ENCODE peak calls at places on chromosomes 11 and 22, in five cellular contexts. Y, A, U, F and P are unnamed samples.
A peak's percentile ranks its signal among the peaks of the same experiment; 100 is the strongest.

GRCh38 chr11:76654310-76654851 is 16.2 kb downstream of the LRRC32 start:
- DNase-seq in A (peak; percentile 97), Y (peak; percentile 84), U (no peak), F (no peak), P (peak; percentile 29)

GRCh38 chr22:23888615-23889401 is 5.4 kb upstream of the MIF start:
- DNase-seq in A (peak; percentile 39), U (no peak), F (no peak), Y (no peak), P (no peak)

GRCh38 chr11:30917859-30918478 is 331.8 kb upstream of the MPPED2 start:
- DNase-seq in Y (no peak), A (peak; percentile 42), F (peak; percentile 27), U (peak; percentile 12), P (peak; percentile 18)

GRCh38 chr22:27879923-27880322 is 39.1 kb downstream of the PITPNB start:
- DNase-seq in F (peak; percentile 13), U (no peak), Y (no peak), A (peak; percentile 54), P (no peak)

GRCh38 chr11:61545341-61545740 is 35.5 kb downstream of the SYT7 start:
- DNase-seq in F (peak; percentile 22), A (no peak), Y (no peak), U (no peak), P (no peak)

GRCh38 chr22:25137577-25138525 is 61.8 kb upstream of the CRYBB3 start:
- DNase-seq in U (peak; percentile 66), F (peak; percentile 4), A (no peak), Y (no peak), P (peak; percentile 56)

GRCh38 chr11:76139317-76139716 is 67.0 kb downstream of the WNT11 start:
- DNase-seq in U (no peak), Y (no peak), F (no peak), A (no peak), P (no peak)

GRCh38 chr11:123460006-123460700 is 30.1 kb downstream of the GRAMD1B start:
- DNase-seq in A (no peak), F (no peak), Y (no peak), U (no peak), P (no peak)

GRCh38 chr22:21568207-21569075 is 927 bp downstream of the UBE2L3 start:
- DNase-seq in F (no peak), U (peak; percentile 13), A (peak; percentile 24), Y (no peak), P (peak; percentile 17)

GRCh38 chr11:120236169-120237107 is 3.5 kb upstream of the POU2F3 start:
- DNase-seq in Y (no peak), U (no peak), A (peak; percentile 34), F (peak; percentile 37), P (no peak)

GRCh38 chr11:82239498-82239897 is 494.2 kb downstream of the FAM181B start:
- DNase-seq in Y (no peak), A (no peak), F (no peak), U (no peak), P (no peak)

GRCh38 chr11:78131956-78132355 is 7.5 kb downstream of the ALG8 start:
- DNase-seq in A (peak; percentile 75), F (no peak), U (no peak), Y (no peak), P (no peak)

GRCh38 chr11:65014146-65014960 is at the start of gene ARL2:
- DNase-seq in F (no peak), A (no peak), Y (no peak), U (peak; percentile 12), P (peak; percentile 34)

GRCh38 chr22:38298312-38299000 is 18.8 kb downstream of the CSNK1E start:
- DNase-seq in A (peak; percentile 88), F (peak; percentile 58), U (no peak), Y (no peak), P (no peak)

GRCh38 chr11:119029340-119030028 is 1.2 kb downstream of the SLC37A4 start:
- DNase-seq in A (no peak), F (no peak), U (peak; percentile 48), Y (no peak), P (peak; percentile 85)

GRCh38 chr22:40176921-40177737 is 596 bp upstream of the TNRC6B start:
- DNase-seq in A (peak; percentile 71), Y (peak; percentile 74), F (no peak), U (peak; percentile 69), P (peak; percentile 66)

GRCh38 chr11:123264431-123264780 is 69.4 kb upstream of the CLMP start:
- DNase-seq in Y (no peak), A (no peak), F (no peak), U (no peak), P (no peak)

GRCh38 chr11:90218606-90219005 is 4.2 kb downstream of the CHORDC1 start:
- DNase-seq in Y (no peak), F (no peak), U (no peak), A (no peak), P (no peak)

GRCh38 chr11:92511522-92512203 is 287.0 kb downstream of the FAT3 start:
- DNase-seq in U (no peak), F (no peak), A (no peak), Y (no peak), P (no peak)

GRCh38 chr11:75249704-75250103 is 9.1 kb downstream of the TPBGL start:
- DNase-seq in A (no peak), F (no peak), Y (no peak), U (no peak), P (no peak)

GRCh38 chr11:108025387-108026080 is 16.8 kb downstream of the CUL5 start:
- DNase-seq in U (no peak), F (no peak), Y (no peak), A (peak; percentile 52), P (no peak)

GRCh38 chr22:43226368-43226979 is 39.5 kb upstream of the TTLL12 start:
- DNase-seq in U (no peak), F (no peak), Y (no peak), A (peak; percentile 22), P (no peak)

GRCh38 chr11:15258433-15259350 is 144.0 kb downstream of the INSC start:
- DNase-seq in U (no peak), A (peak; percentile 34), Y (no peak), F (peak; percentile 51), P (peak; percentile 39)

GRCh38 chr22:19964701-19965386 is 23.2 kb upstream of the TXNRD2 start:
- DNase-seq in U (no peak), Y (no peak), A (no peak), F (no peak), P (no peak)

GRCh38 chr11:33694346-33695050 is 6.1 kb downstream of the C11orf91 start:
- DNase-seq in Y (no peak), U (no peak), F (no peak), A (no peak), P (no peak)

GRCh38 chr11:2883717-2884423 is 1.7 kb downstream of the CDKN1C start:
- DNase-seq in F (no peak), A (no peak), Y (no peak), U (no peak), P (no peak)

GRCh38 chr11:2885676-2886081 is at the start of gene CDKN1C:
- DNase-seq in Y (peak; percentile 94), A (peak; percentile 69), F (peak; percentile 59), U (peak; percentile 89), P (peak; percentile 84)

GRCh38 chr11:2884424-2884815 is 1.2 kb downstream of the CDKN1C start:
- DNase-seq in Y (peak; percentile 65), F (no peak), U (no peak), A (no peak), P (peak; percentile 56)

GRCh38 chr11:2886191-2886894 is 768 bp upstream of the CDKN1C start:
- DNase-seq in Y (peak; percentile 62), U (no peak), A (no peak), F (no peak), P (peak; percentile 39)

GRCh38 chr11:2885017-2885675 is 429 bp downstream of the CDKN1C start:
- DNase-seq in U (peak; percentile 58), F (no peak), A (peak; percentile 36), Y (peak; percentile 58), P (peak; percentile 58)
- H3K27ac ChIP-seq in U (peak overlapping the region; percentile 88), F (peak overlapping the region; percentile 61), A (peak overlapping the region; percentile 44), Y (peak overlapping the region; percentile 95), P (peak overlapping the region; percentile 61)

GRCh38 chr11:66154109-66154508 is 84.0 kb downstream of the PACS1 start:
- DNase-seq in U (no peak), F (no peak), A (no peak), Y (no peak), P (no peak)

GRCh38 chr11:66151273-66151672 is 81.2 kb downstream of the PACS1 start:
- DNase-seq in Y (no peak), F (no peak), U (no peak), A (no peak), P (no peak)

GRCh38 chr11:66150140-66150539 is 80.1 kb downstream of the PACS1 start:
- DNase-seq in A (peak; percentile 8), Y (no peak), F (no peak), U (no peak), P (no peak)

GRCh38 chr11:66146940-66147339 is 76.9 kb downstream of the PACS1 start:
- DNase-seq in U (no peak), A (no peak), F (no peak), Y (no peak), P (no peak)

DNA sequence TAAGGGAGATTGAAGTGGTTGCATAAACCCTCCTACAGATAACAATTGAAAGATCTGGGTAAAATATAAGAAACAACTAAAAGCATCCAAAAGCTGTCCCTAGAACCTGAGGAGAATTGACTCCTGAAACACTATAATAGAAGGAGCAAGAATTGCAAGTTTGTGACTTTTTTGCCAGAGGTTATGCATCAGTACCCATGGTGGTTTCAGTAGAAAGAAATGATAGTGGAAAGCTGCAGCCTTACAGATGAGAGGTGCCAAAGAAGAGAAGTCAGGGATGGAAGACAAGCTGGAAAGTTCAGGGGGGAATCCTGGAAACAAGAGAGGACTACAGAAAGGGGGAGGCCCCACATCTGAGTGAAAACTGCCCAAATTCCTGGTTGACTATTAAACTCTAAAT is 80.7 kb downstream of the PACS1 start:
- DNase-seq in A (no peak), U (no peak), Y (no peak), F (no peak), P (no peak)
- H3K4me3 ChIP-seq in A (no peak overlapping the region), U (no peak overlapping the region), Y (no peak overlapping the region), F (no peak overlapping the region), P (no peak overlapping the region)

DNA sequence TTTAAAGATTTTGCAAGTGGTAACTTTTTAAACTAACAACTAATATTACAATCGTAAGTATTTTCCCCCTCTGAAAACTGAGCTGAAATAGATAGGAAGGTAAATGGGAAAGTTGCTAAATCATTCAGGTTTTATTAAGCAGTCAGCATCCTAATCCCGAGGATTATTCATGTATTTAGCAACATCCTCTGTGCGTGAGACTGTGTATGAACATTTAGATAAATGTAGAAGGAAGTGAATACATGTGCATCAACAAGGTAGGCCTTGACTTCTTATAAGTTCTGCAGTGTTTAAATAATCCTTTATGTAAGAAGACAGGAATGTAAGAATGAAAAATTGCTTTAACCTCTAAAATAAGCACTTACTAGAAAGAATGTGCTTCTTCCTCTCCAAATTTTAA is 745.9 kb upstream of the TENM4 start:
- DNase-seq in F (no peak), Y (no peak), U (no peak), A (no peak), P (no peak)
- TF ChIP-seq POLR2A in F (no peak), Y (no peak), U (no peak), A (no peak), P (no peak)

GRCh38 chr11:91230647-91231046 is 994.0 kb upstream of the FAT3 start:
- DNase-seq in U (no peak), Y (no peak), F (no peak), A (no peak), P (no peak)

DNA sequence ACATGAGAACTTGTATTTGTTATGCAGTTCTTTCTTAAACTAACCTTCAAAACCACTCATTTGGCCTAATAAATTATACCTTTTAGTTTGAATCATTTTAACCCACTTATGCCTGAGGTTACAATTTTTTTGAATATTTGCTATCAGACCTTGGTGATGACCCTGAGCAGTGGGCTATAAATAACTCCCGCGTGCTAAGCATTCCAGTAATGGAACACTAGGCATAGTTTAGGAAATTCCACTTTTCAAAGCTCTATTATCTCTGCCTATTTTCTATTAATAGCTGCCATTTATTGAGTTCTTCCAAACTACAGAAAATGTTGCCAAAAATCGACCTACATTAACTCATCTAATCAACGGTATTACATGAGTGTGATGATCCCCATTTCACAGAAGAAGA is 993.4 kb upstream of the FAT3 start:
- DNase-seq in Y (no peak), A (no peak), F (no peak), U (no peak), P (peak; percentile 13)
- H3K27ac ChIP-seq in Y (no peak overlapping the region), A (no peak overlapping the region), F (no peak overlapping the region), U (no peak overlapping the region), P (no peak overlapping the region)